ENCODE peak calls at places on chromosomes 2 and 18, in eight cellular contexts. Q is endothelial cell, R is tibial artery, I is mucosa of descending colon, Z is GM12865, D is Peyer's patch, P is adrenal gland, G is fibroblast of the aortic adventitia. J is an unnamed sample.

GRCh38 chr2:200625958-200626363 is 40.1 kb downstream of the AOX1 start:
- DNase-seq in Q (no peak), R (no peak), I (no peak), Z (no peak), D (no peak), P (no peak), G (peak; percentile 35), J (no peak)

GRCh38 chr2:71620851-71621251 is 167.5 kb downstream of the DYSF start:
- DNase-seq in Q (no peak), R (no peak), I (no peak), Z (no peak), D (peak; percentile 29), P (no peak), G (no peak), J (no peak)

GRCh38 chr2:231191896-231192872 is 6.2 kb upstream of the ARMC9 start:
- DNase-seq in Q (peak; percentile 71), R (peak; percentile 92), I (peak; percentile 60), Z (peak; percentile 45), D (peak; percentile 75), P (peak; percentile 84), G (peak; percentile 98), J (no peak)

GRCh38 chr2:190695739-190696138 is 46.9 kb downstream of the NAB1 start:
- DNase-seq in Q (no peak), R (no peak), I (no peak), Z (peak; percentile 34), D (no peak), P (no peak), G (no peak), J (peak; percentile 25)

GRCh38 chr2:20191714-20192569 is 33.0 kb downstream of the SDC1 start:
- DNase-seq in Q (no peak), R (no peak), I (peak; percentile 45), Z (no peak), D (no peak), P (no peak), G (no peak), J (no peak)

GRCh38 chr2:41965886-41966285 is 81.9 kb upstream of the PKDCC start:
- DNase-seq in Q (no peak), R (peak; percentile 83), I (no peak), Z (no peak), D (no peak), P (peak; percentile 39), G (peak; percentile 84), J (no peak)

GRCh38 chr2:227163998-227164744 is at the start of the genes COL4A3 and COL4A4:
- DNase-seq in Q (peak; percentile 26), R (peak; percentile 27), I (peak; percentile 59), Z (peak; percentile 85), D (peak; percentile 74), P (peak; percentile 90), G (peak; percentile 18), J (no peak)

GRCh38 chr18:6401687-6402086 is 13.0 kb downstream of the L3MBTL4 start:
- DNase-seq in Q (peak; percentile 58), R (no peak), I (no peak), Z (no peak), D (no peak), P (no peak), G (no peak), J (no peak)

DNA sequence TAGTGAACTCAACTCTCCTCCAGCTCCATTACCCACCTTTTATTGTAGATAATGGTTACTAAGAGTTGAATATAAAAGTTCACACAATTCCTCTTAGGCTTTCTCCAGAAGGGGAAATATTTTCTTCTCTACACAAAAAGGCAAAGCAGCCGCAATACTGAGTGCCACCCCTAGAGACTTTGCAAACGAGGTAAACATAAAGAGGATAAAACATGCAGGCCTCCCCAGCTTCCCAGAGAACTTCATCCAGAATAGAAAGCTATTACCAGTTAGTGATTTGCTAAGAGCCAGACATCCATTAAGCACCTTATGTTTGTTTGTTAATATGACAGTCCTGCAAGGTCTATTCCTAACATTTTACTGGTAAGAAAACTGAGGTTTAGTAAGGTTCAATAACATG is 17.4 kb downstream of the ZNF521 start:
- DNase-seq in Q (no peak), R (no peak), I (no peak), Z (no peak), D (no peak), P (no peak), G (no peak), J (no peak)
- TF ChIP-seq CTCF in Q (peak; percentile 50), R (no peak), I (no peak), Z (no peak), D (no peak), P (peak; percentile 12), G (peak; percentile 39), J (no peak)

GRCh38 chr2:206127656-206128055 is 31.6 kb downstream of the NDUFS1 start:
- DNase-seq in Q (no peak), R (no peak), I (no peak), Z (no peak), D (no peak), P (no peak), G (no peak), J (no peak)
- TF ChIP-seq CTCF in Q (no peak), R (no peak), I (no peak), Z (no peak), D (no peak), P (no peak), G (no peak), J (no peak)

GRCh38 chr2:106091219-106091618 is 102.9 kb downstream of the UXS1 start:
- DNase-seq in Q (no peak), R (no peak), I (no peak), Z (no peak), D (no peak), P (no peak), G (no peak), J (no peak)

GRCh38 chr2:106089611-106090010 is 104.5 kb downstream of the UXS1 start:
- DNase-seq in Q (no peak), R (no peak), I (no peak), Z (no peak), D (no peak), P (no peak), G (no peak), J (no peak)

GRCh38 chr2:106080955-106081354 is 113.1 kb downstream of the UXS1 start:
- DNase-seq in Q (no peak), R (no peak), I (no peak), Z (no peak), D (no peak), P (no peak), G (no peak), J (no peak)

GRCh38 chr2:106085441-106085911 is 108.6 kb downstream of the UXS1 start:
- DNase-seq in Q (peak; percentile 50), R (peak; percentile 45), I (no peak), Z (peak; percentile 67), D (peak; percentile 75), P (no peak), G (peak; percentile 57), J (no peak)
- TF ChIP-seq CTCF in Q (no peak), R (peak; percentile 43), I (no peak), Z (peak; percentile 49), D (peak; percentile 63), P (peak; percentile 28), G (peak; percentile 57), J (no peak)

DNA sequence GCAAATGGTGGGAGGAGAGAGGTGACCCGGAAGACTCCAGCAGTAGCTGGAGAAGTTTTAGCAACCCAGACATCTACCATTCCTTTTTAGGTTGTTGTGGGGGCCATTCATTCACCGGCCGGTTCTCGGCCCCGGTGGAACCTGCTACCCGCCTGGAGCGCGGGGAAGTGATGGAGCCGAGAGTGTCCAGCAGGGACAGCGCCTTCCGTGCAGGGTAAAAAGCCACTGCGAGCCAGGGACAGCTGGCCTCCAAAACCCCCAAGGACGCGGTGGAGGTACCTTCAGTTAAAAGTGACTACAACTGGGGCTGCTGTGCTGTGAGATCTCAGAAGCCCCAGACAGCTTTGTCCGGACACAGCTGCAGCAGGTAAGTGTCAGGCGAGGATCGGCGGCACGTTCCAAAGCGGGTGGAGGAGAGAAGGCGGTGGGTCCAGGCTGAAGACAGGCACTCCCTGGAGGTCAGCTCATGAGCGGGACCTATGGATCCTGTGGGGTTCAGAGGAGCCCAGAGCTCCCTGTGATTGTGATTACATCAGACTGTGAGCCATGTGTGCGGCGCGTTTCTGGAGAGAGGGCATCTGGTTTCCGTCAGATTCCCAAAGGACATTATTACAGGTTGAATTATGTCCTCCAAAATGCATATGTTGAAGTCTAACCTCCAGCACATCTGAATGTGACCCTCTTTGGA is 276.5 kb downstream of the EIPR1 start:
- DNase-seq in Q (no peak), R (no peak), I (no peak), Z (no peak), D (no peak), P (no peak), G (no peak), J (no peak)
- TF ChIP-seq CTCF in Q (no peak), R (no peak), I (no peak), Z (no peak), D (no peak), P (no peak), G (no peak), J (no peak)

DNA sequence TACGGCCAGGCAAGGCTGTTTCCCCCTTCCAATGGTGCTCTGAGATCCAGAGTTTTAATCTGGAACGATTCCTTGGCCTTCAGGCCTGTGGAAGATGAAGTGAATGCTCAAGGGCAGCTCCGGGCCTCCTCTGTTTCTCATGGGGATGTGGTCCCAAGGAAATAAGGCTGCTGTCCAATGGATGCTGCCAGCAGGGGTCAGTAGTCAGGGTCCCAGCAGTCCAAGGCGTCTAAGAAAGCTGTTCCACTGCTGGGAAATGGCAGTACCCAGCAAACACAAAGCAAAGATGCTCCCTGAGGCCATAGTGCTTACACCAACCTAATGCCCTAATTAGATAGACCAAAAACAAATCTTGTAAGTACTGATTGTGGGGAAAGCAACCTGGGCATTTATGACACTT is 12.5 kb downstream of the NMS start:
- DNase-seq in Q (no peak), R (no peak), I (no peak), Z (peak; percentile 32), D (no peak), P (no peak), G (no peak), J (no peak)
- TF ChIP-seq CTCF in Q (no peak), R (no peak), I (no peak), Z (peak; percentile 21), D (no peak), P (no peak), G (peak; percentile 16), J (no peak)